ENCODE peak calls at places on chromosomes 16 and 17, in four cellular contexts. One of them, this sample, is unnamed.

GRCh38 chr16:68187505-68187904 is 48.4 kb downstream of the ESRP2 start:
- DNase-seq in DMS153: no peak
- DNase-seq in iris pigment epithelial cell: no peak
- DNase-seq in cardiac muscle cell: no peak
- DNase-seq in this sample: no peak

GRCh38 chr16:89502319-89502843 is 5.8 kb upstream of the SPG7 start:
- DNase-seq in iris pigment epithelial cell: peak; percentile 41
- DNase-seq in DMS153: no peak
- DNase-seq in cardiac muscle cell: no peak
- DNase-seq in this sample: no peak

GRCh38 chr17:8846768-8847211 is 20.7 kb downstream of the PIK3R6 start:
- DNase-seq in DMS153: no peak
- DNase-seq in iris pigment epithelial cell: peak; percentile 69
- DNase-seq in cardiac muscle cell: peak; percentile 86
- DNase-seq in this sample: no peak

GRCh38 chr16:25270577-25270976 is 12.9 kb upstream of the ZKSCAN2 start:
- DNase-seq in cardiac muscle cell: no peak
- DNase-seq in DMS153: no peak
- DNase-seq in iris pigment epithelial cell: no peak
- DNase-seq in this sample: no peak

GRCh38 chr16:3488801-3489200 is 6.5 kb downstream of the C16orf90 start:
- DNase-seq in DMS153: no peak
- DNase-seq in iris pigment epithelial cell: no peak
- DNase-seq in cardiac muscle cell: no peak
- DNase-seq in this sample: no peak

GRCh38 chr17:9765302-9765701 is 26.1 kb downstream of the DHRS7C start:
- DNase-seq in DMS153: no peak
- DNase-seq in iris pigment epithelial cell: no peak
- DNase-seq in cardiac muscle cell: no peak
- DNase-seq in this sample: no peak

GRCh38 chr16:397736-398332 is 835 bp downstream of the NME4 start:
- DNase-seq in DMS153: no peak
- DNase-seq in iris pigment epithelial cell: peak; percentile 60
- DNase-seq in cardiac muscle cell: peak; percentile 85
- DNase-seq in this sample: peak; percentile 22

GRCh38 chr16:58511933-58512815 is 3.1 kb upstream of the SETD6 start:
- DNase-seq in DMS153: no peak
- DNase-seq in iris pigment epithelial cell: peak; percentile 56
- DNase-seq in cardiac muscle cell: peak; percentile 82
- DNase-seq in this sample: peak; percentile 47

GRCh38 chr16:72875291-72876036 is 172.5 kb downstream of the ZFHX3 start:
- DNase-seq in DMS153: no peak
- DNase-seq in cardiac muscle cell: no peak
- DNase-seq in iris pigment epithelial cell: peak; percentile 28
- DNase-seq in this sample: no peak

GRCh38 chr16:19481291-19481690 is 40.6 kb downstream of the GDE1 start:
- DNase-seq in iris pigment epithelial cell: peak; percentile 10
- DNase-seq in DMS153: no peak
- DNase-seq in cardiac muscle cell: no peak
- DNase-seq in this sample: no peak

GRCh38 chr16:31404353-31405064 is 11.4 kb downstream of the ITGAD start:
- DNase-seq in cardiac muscle cell: no peak
- DNase-seq in DMS153: no peak
- DNase-seq in iris pigment epithelial cell: peak; percentile 32
- DNase-seq in this sample: no peak